ENCODE peak calls at places on chromosomes 4 and X, in eight cellular contexts. M is neural crest cell, L is heart right ventricle, U is GM13976, R is psoas muscle, I is left ventricle myocardium inferior, D is glutamatergic neuron, N is tibial artery. W is an unnamed sample.

GRCh38 chr4:92791876-92792490 is 488.2 kb downstream of the GRID2 start:
- DNase-seq in M (no peak), L (no peak), U (no peak), R (no peak), I (no peak), D (no peak), N (no peak), W (no peak)

GRCh38 chr4:158941321-158941720 is 161.6 kb upstream of the RAPGEF2 start:
- DNase-seq in M (no peak), L (no peak), U (no peak), R (no peak), I (no peak), D (no peak), N (no peak), W (no peak)

GRCh38 chr4:118989098-118990080 is 100.7 kb downstream of the SYNPO2 start:
- DNase-seq in M (no peak), L (no peak), U (no peak), R (no peak), I (no peak), D (no peak), N (no peak), W (no peak)

GRCh38 chr4:152778656-152779512 is 646 bp downstream of the TIGD4 start:
- DNase-seq in M (peak; percentile 29), L (peak; percentile 9), U (peak; percentile 36), R (no peak), I (no peak), D (peak; percentile 36), N (peak; percentile 31), W (no peak)

GRCh38 chr4:184400375-184400870 is 73.9 kb downstream of the IRF2 start:
- DNase-seq in M (no peak), L (no peak), U (no peak), R (no peak), I (no peak), D (no peak), N (peak; percentile 62), W (no peak)

GRCh38 chr4:166165829-166166420 is 292.9 kb downstream of the TLL1 start:
- DNase-seq in M (peak; percentile 28), L (peak; percentile 9), U (peak; percentile 36), R (no peak), I (no peak), D (no peak), N (no peak), W (peak; percentile 9)

GRCh38 chr4:147096667-147097604 is 151.3 kb upstream of the TTC29 start:
- DNase-seq in M (no peak), L (no peak), U (peak; percentile 37), R (no peak), I (no peak), D (no peak), N (no peak), W (no peak)

GRCh38 chrX:155662297-155662696 is 49.5 kb upstream of the TMLHE start:
- DNase-seq in M (no peak), L (no peak), U (no peak), R (no peak), I (no peak), D (no peak), N (no peak), W (no peak)

GRCh38 chr4:98778206-98778605 is 119.8 kb upstream of the TSPAN5 start:
- DNase-seq in M (no peak), L (no peak), U (no peak), R (no peak), I (no peak), D (no peak), N (no peak), W (no peak)

DNA sequence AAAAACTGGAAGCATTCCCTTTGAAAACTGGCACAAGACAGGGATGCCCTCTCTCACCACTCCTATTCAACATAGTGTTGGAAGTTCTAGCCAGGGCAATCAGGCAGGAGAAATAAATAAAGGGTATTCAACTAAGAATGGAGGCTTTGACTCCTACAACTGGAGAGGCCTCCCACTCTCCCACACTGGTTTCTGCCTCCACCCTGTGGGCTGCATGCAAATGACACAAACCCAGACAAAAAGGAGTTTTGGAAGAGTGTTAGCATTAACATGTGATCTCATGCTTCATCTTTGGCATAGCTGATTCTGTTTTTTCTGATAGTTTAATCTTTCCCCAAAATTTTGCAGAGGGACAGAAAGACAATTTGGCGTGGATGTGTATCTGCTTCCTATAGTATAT is 80.8 kb upstream of the IQCM start:
- DNase-seq in M (no peak), L (no peak), U (no peak), R (no peak), I (peak; percentile 16), D (peak; percentile 31), N (no peak), W (no peak)
- TF ChIP-seq CTCF in M (peak; percentile 58), L (peak; percentile 29), U (no peak), R (no peak), I (peak; percentile 46), D (no peak), N (peak; percentile 33), W (peak; percentile 43)

GRCh38 chrX:9966775-9967408 is at the start of gene CLDN34:
- DNase-seq in M (no peak), L (no peak), U (no peak), R (no peak), I (no peak), D (no peak), N (no peak), W (no peak)
- TF ChIP-seq CTCF in M (no peak), L (no peak), U (no peak), R (no peak), I (no peak), D (no peak), N (no peak), W (no peak)

GRCh38 chrX:15127010-15127409 is 142.9 kb downstream of the ASB9 start:
- DNase-seq in M (no peak), L (no peak), U (no peak), R (no peak), I (no peak), D (no peak), N (no peak), W (no peak)
- TF ChIP-seq CTCF in M (no peak), L (no peak), U (no peak), R (no peak), I (no peak), D (no peak), N (no peak), W (peak; percentile 13)

GRCh38 chr4:85776091-85776490 is 301.1 kb downstream of the ARHGAP24 start:
- DNase-seq in M (no peak), L (no peak), U (no peak), R (no peak), I (no peak), D (no peak), N (no peak), W (no peak)
- TF ChIP-seq CTCF in M (no peak), L (no peak), U (no peak), R (no peak), I (no peak), D (no peak), N (no peak), W (no peak)

GRCh38 chr4:11293866-11294265 is 134.8 kb downstream of the HS3ST1 start:
- DNase-seq in M (no peak), L (no peak), U (no peak), R (no peak), I (no peak), D (no peak), N (no peak), W (no peak)
- TF ChIP-seq CTCF in M (no peak), L (no peak), U (no peak), R (no peak), I (no peak), D (no peak), N (no peak), W (no peak)